ENCODE peak calls at places on chromosomes 4 and X, in eight cellular contexts. H, K, L, O, N, V, G and Y are unnamed samples.

GRCh38 chr4:94550851-94551250 is 99.1 kb downstream of the PDLIM5 start:
- DNase-seq in H (no peak), K (no peak), L (no peak), O (no peak), N (no peak), V (no peak), G (no peak), Y (no peak)

GRCh38 chr4:148052448-148052847 is 320.6 kb downstream of the ARHGAP10 start:
- DNase-seq in H (peak), K (peak), L (no peak), O (no peak), N (no peak), V (no peak), G (peak), Y (no peak)

GRCh38 chr4:57426779-57427395 is 316.7 kb upstream of the IGFBP7 start:
- DNase-seq in H (peak), K (peak), L (peak), O (no peak), N (peak), V (peak), G (peak), Y (peak)

GRCh38 chrX:9272166-9272565 is 192.7 kb upstream of the TBL1X start:
- DNase-seq in H (no peak), K (no peak), L (no peak), O (no peak), N (no peak), V (peak), G (no peak), Y (no peak)

GRCh38 chr4:76984788-76985211 is 35.2 kb downstream of the SEPTIN11 start:
- DNase-seq in H (peak), K (no peak), L (peak), O (no peak), N (no peak), V (peak), G (no peak), Y (no peak)

GRCh38 chrX:109475174-109475891 is 6.6 kb downstream of the GUCY2F start:
- DNase-seq in H (peak), K (peak), L (peak), O (peak), N (peak), V (peak), G (peak), Y (peak)

GRCh38 chrX:53831662-53832635 is 145.4 kb upstream of the HUWE1 start:
- DNase-seq in H (peak), K (peak), L (peak), O (no peak), N (peak), V (peak), G (peak), Y (peak)

GRCh38 chrX:88586317-88586716 is 160.7 kb upstream of the CPXCR1 start:
- DNase-seq in H (no peak), K (no peak), L (no peak), O (no peak), N (no peak), V (no peak), G (no peak), Y (no peak)

GRCh38 chr4:113947484-113947883 is 32.0 kb downstream of the ARSJ start:
- DNase-seq in H (no peak), K (no peak), L (no peak), O (no peak), N (no peak), V (no peak), G (no peak), Y (no peak)

GRCh38 chr4:6769984-6770420 is 12.5 kb upstream of the KIAA0232 start:
- DNase-seq in H (no peak), K (no peak), L (no peak), O (no peak), N (no peak), V (no peak), G (no peak), Y (no peak)

GRCh38 chr4:107835409-107835808 is 10.7 kb downstream of the SGMS2 start:
- DNase-seq in H (no peak), K (no peak), L (no peak), O (no peak), N (no peak), V (peak), G (no peak), Y (no peak)

GRCh38 chrX:50536955-50537354 is 66.3 kb upstream of the DGKK start:
- DNase-seq in H (no peak), K (no peak), L (no peak), O (no peak), N (no peak), V (no peak), G (no peak), Y (no peak)

GRCh38 chr4:40306991-40307390 is 28.1 kb upstream of the CHRNA9 start:
- DNase-seq in H (no peak), K (no peak), L (no peak), O (no peak), N (no peak), V (no peak), G (no peak), Y (no peak)

GRCh38 chrX:42992199-42992943 is 214.4 kb upstream of the PPP1R2C start:
- DNase-seq in H (no peak), K (no peak), L (no peak), O (no peak), N (no peak), V (peak), G (no peak), Y (no peak)

GRCh38 chr4:59644765-59645164 is 1555.4 kb upstream of the ADGRL3 start:
- DNase-seq in H (no peak), K (no peak), L (no peak), O (no peak), N (no peak), V (no peak), G (no peak), Y (no peak)

GRCh38 chr4:48379587-48380140 is 38.3 kb downstream of the SLAIN2 start:
- DNase-seq in H (no peak), K (no peak), L (no peak), O (no peak), N (no peak), V (no peak), G (no peak), Y (no peak)

GRCh38 chrX:100804780-100805179 is 15.4 kb upstream of the CSTF2 start:
- DNase-seq in H (no peak), K (no peak), L (no peak), O (no peak), N (no peak), V (no peak), G (no peak), Y (no peak)

GRCh38 chrX:45669715-45670360 is 469.2 kb upstream of the DIPK2B start:
- DNase-seq in H (peak), K (no peak), L (no peak), O (no peak), N (no peak), V (peak), G (no peak), Y (no peak)

GRCh38 chr4:154634058-154634457 is 21.6 kb upstream of the FGG start:
- DNase-seq in H (no peak), K (no peak), L (no peak), O (no peak), N (no peak), V (no peak), G (no peak), Y (no peak)

GRCh38 chr4:61555789-61556188 is 355.7 kb downstream of the ADGRL3 start:
- DNase-seq in H (peak), K (no peak), L (no peak), O (no peak), N (no peak), V (no peak), G (no peak), Y (no peak)

GRCh38 chrX:132480581-132481203 is 8.1 kb downstream of the MBNL3 start:
- DNase-seq in H (peak), K (peak), L (no peak), O (no peak), N (peak), V (peak), G (peak), Y (no peak)

GRCh38 chr4:79977131-79977840 is 95.7 kb downstream of the ANTXR2 start:
- DNase-seq in H (peak), K (no peak), L (no peak), O (no peak), N (no peak), V (no peak), G (no peak), Y (no peak)

GRCh38 chr4:153471691-153472080 is 5.5 kb downstream of the TMEM131L start:
- DNase-seq in H (no peak), K (peak), L (no peak), O (no peak), N (no peak), V (no peak), G (peak), Y (no peak)

GRCh38 chr4:163558539-163559044 is 64.1 kb downstream of the TMA16 start:
- DNase-seq in H (no peak), K (peak), L (no peak), O (no peak), N (no peak), V (no peak), G (peak), Y (no peak)

GRCh38 chrX:98028691-98029090 is 1145.0 kb downstream of the RPA4 start:
- DNase-seq in H (no peak), K (no peak), L (no peak), O (no peak), N (no peak), V (no peak), G (no peak), Y (no peak)

GRCh38 chr4:56575820-56576429 is 70.3 kb downstream of the ARL9 start:
- DNase-seq in H (peak), K (peak), L (no peak), O (no peak), N (no peak), V (peak), G (peak), Y (no peak)

GRCh38 chr4:126757219-126757618 is 875.5 kb upstream of the INTU start:
- DNase-seq in H (peak), K (no peak), L (no peak), O (no peak), N (no peak), V (peak), G (no peak), Y (no peak)

GRCh38 chr4:112031712-112032328 is 113.4 kb upstream of the FAM241A start:
- DNase-seq in H (peak), K (peak), L (peak), O (no peak), N (no peak), V (peak), G (peak), Y (peak)

GRCh38 chr4:78417603-78418002 is 134.0 kb upstream of the ANXA3 start:
- DNase-seq in H (no peak), K (no peak), L (no peak), O (no peak), N (no peak), V (no peak), G (no peak), Y (no peak)

GRCh38 chrX:2645563-2645962 is 45.5 kb upstream of the CD99 start:
- DNase-seq in H (no peak), K (no peak), L (no peak), O (no peak), N (no peak), V (no peak), G (no peak), Y (no peak)

GRCh38 chr4:8435656-8436121 is 4.8 kb downstream of the ACOX3 start:
- DNase-seq in H (peak), K (peak), L (no peak), O (no peak), N (no peak), V (no peak), G (peak), Y (no peak)
- H3K4me3 ChIP-seq in H (peak), K (peak), L (no peak), O (peak), N (peak), V (peak), G (peak), Y (no peak)

DNA sequence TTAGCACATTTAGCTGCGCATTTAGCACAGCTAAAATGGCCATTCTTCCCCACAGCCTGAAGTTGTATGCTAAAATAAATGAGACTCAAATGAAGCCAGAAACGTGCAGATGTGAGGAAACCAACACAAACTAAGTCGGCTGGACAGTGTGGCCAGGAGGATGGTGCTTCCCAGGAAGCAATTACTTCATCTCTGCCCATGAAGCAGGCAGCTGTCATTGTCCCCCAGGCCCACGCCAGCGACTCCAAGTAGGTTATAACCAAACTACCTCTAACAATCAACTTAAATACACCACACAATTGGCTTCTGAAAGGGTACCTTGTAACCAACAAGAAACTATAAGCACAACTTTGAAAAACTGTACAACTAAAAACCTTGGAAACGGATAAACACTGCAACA is 39.3 kb downstream of the AFAP1 start:
- DNase-seq in H (no peak), K (no peak), L (no peak), O (no peak), N (no peak), V (no peak), G (no peak), Y (peak)
- H3K4me3 ChIP-seq in H (no peak), K (no peak), L (no peak), O (no peak), N (no peak), V (no peak), G (no peak), Y (no peak)

GRCh38 chrX:20988804-20989203 is 385.4 kb upstream of the CNKSR2 start:
- DNase-seq in H (no peak), K (no peak), L (no peak), O (no peak), N (no peak), V (no peak), G (no peak), Y (no peak)
- H3K4me3 ChIP-seq in H (no peak), K (no peak), L (no peak), O (no peak), N (no peak), V (no peak), G (no peak), Y (no peak)

GRCh38 chr4:186189656-186190055 is 1.7 kb upstream of the CYP4V2 start:
- DNase-seq in H (no peak), K (no peak), L (no peak), O (no peak), N (no peak), V (no peak), G (no peak), Y (no peak)
- H3K4me3 ChIP-seq in H (no peak), K (peak), L (no peak), O (no peak), N (no peak), V (no peak), G (peak), Y (no peak)

GRCh38 chr4:183906486-183906735 is 1.3 kb downstream of the STOX2 start:
- DNase-seq in H (no peak), K (no peak), L (no peak), O (no peak), N (no peak), V (no peak), G (no peak), Y (peak)
- H3K4me3 ChIP-seq in H (no peak), K (no peak), L (peak), O (peak), N (peak), V (no peak), G (no peak), Y (peak)

DNA sequence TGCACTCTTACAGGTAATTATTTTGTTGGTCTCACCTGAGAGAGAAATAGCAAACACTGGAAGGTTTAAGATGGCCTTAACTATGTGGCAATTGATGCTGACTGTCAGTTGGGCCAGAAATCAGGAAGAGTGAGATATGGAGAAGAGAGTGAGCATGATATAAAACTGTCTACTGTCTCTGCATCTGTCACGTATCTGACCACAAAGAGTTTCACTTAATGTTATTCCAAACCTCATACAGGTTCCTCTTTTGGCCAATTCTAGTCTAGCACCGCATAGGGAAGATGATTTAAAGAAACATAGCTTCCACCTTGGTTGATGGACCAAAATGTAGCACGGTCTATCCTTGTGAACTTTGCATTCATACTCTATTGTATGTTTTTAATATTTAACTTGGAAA is 381.0 kb upstream of the BOD1L1 start:
- DNase-seq in H (no peak), K (no peak), L (no peak), O (no peak), N (no peak), V (no peak), G (no peak), Y (no peak)
- H3K4me3 ChIP-seq in H (no peak), K (no peak), L (no peak), O (no peak), N (no peak), V (no peak), G (no peak), Y (no peak)

GRCh38 chr4:53914313-53915016 is 149.9 kb downstream of the CHIC2 start:
- DNase-seq in H (peak), K (no peak), L (no peak), O (no peak), N (no peak), V (peak), G (peak), Y (no peak)
- H3K4me3 ChIP-seq in H (no peak), K (no peak), L (no peak), O (no peak), N (no peak), V (no peak), G (no peak), Y (no peak)

GRCh38 chr4:74896595-74896994 is 36.3 kb upstream of the PARM1 start:
- DNase-seq in H (no peak), K (no peak), L (no peak), O (no peak), N (no peak), V (no peak), G (no peak), Y (no peak)

GRCh38 chr4:74900862-74901261 is 32.1 kb upstream of the PARM1 start:
- DNase-seq in H (no peak), K (no peak), L (no peak), O (no peak), N (no peak), V (no peak), G (no peak), Y (no peak)

GRCh38 chr4:74897390-74897789 is 35.5 kb upstream of the PARM1 start:
- DNase-seq in H (no peak), K (no peak), L (no peak), O (no peak), N (no peak), V (no peak), G (no peak), Y (no peak)
- H3K4me3 ChIP-seq in H (no peak), K (no peak), L (no peak), O (no peak), N (no peak), V (no peak), G (no peak), Y (no peak)